ENCODE peak calls at places on chromosomes 12 and 14, in eight cellular contexts. Y is GM12878, H is A549, R is HCT116, J is HepG2, K is H1, W is K562, C is endothelial cell of umbilical vein. I is an unnamed sample.

GRCh38 chr12:26122681-26123481 is 2.0 kb downstream of the BHLHE41 start:
- DNase-seq in C (peak; percentile 68), H (peak; percentile 70), R (no peak), W (peak; percentile 25), K (peak; percentile 67), J (no peak), Y (no peak), I (peak; percentile 86)

GRCh38 chr14:67486890-67487289 is 1.6 kb downstream of the TMEM229B start:
- DNase-seq in R (no peak), H (no peak), Y (no peak), K (no peak), J (no peak), C (no peak), W (no peak), I (no peak)

GRCh38 chr12:112963227-112963861 is 15.0 kb upstream of the OAS2 start:
- DNase-seq in W (no peak), Y (no peak), J (no peak), H (no peak), R (no peak), K (no peak), C (no peak), I (no peak)

GRCh38 chr14:74147571-74147970 is 62.8 kb downstream of the LIN52 start:
- DNase-seq in Y (no peak), J (no peak), C (no peak), R (no peak), K (no peak), H (no peak), W (no peak), I (no peak)

GRCh38 chr14:78254911-78255431 is 84.8 kb downstream of the NRXN3 start:
- DNase-seq in W (no peak), J (no peak), C (no peak), Y (no peak), R (no peak), H (peak; percentile 4), K (no peak), I (peak; percentile 7)

GRCh38 chr12:114661245-114661644 is 22.7 kb downstream of the TBX3 start:
- DNase-seq in J (no peak), K (no peak), C (no peak), Y (no peak), R (no peak), W (no peak), H (no peak), I (no peak)

GRCh38 chr14:25074112-25074511 is 24.2 kb upstream of the STXBP6 start:
- DNase-seq in C (no peak), J (no peak), H (no peak), K (no peak), R (no peak), Y (no peak), W (no peak), I (no peak)

GRCh38 chr12:93387780-93388179 is 10.1 kb downstream of the NUDT4 start:
- DNase-seq in H (no peak), K (no peak), W (peak; percentile 46), J (no peak), R (no peak), Y (no peak), C (peak; percentile 51), I (no peak)

GRCh38 chr12:56333679-56334489 is at the start of gene PAN2:
- DNase-seq in Y (peak; percentile 89), C (peak; percentile 97), J (peak; percentile 96), H (peak; percentile 99), W (peak; percentile 100), K (peak; percentile 92), R (peak; percentile 98), I (peak; percentile 100)

GRCh38 chr14:69014829-69015259 is 35.7 kb upstream of the ACTN1 start:
- DNase-seq in W (no peak), J (no peak), Y (no peak), H (no peak), C (peak; percentile 36), R (no peak), K (no peak), I (no peak)

GRCh38 chr12:107042801-107043200 is 50.5 kb downstream of the CRY1 start:
- DNase-seq in Y (no peak), R (no peak), J (no peak), W (no peak), K (no peak), H (no peak), C (no peak), I (no peak)

GRCh38 chr14:63157195-63157594 is 47.0 kb upstream of the RHOJ start:
- DNase-seq in Y (no peak), J (no peak), R (no peak), K (no peak), C (no peak), W (no peak), H (no peak), I (no peak)

GRCh38 chr14:51552768-51553426 is 98.8 kb upstream of the FRMD6 start:
- DNase-seq in C (peak; percentile 26), R (no peak), Y (no peak), K (no peak), W (no peak), J (no peak), H (peak; percentile 36), I (no peak)

DNA sequence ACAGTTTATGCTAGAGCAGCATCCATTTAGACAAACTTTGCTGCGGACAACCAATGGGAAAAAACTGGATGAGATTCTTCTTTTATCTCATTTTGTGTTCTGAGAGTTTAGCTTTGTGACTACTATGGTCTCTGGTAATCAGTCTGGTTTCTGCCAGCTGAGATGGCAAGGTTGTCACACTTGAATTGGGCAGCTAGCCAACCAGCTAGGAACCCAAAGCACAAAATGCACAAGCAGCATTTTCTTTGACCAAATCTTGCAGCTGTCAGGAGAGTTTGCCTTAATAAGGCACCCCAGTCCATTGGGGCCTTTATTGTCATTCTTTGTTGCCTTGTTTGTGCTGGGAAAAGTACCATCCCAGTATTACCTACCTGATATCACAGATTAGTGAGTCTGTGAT is 34.0 kb upstream of the ETV6 start:
- DNase-seq in H (no peak), R (no peak), C (no peak), Y (no peak), K (no peak), J (no peak), W (no peak), I (no peak)
- TF ChIP-seq MAX in H (no peak), R (no peak), C (no peak), Y (no peak), K (no peak), J (no peak), W (no peak), I (no peak)

GRCh38 chr12:50213439-50213838 is 46.3 kb upstream of the CERS5 start:
- DNase-seq in C (no peak), J (no peak), R (no peak), Y (no peak), K (no peak), H (no peak), W (no peak), I (no peak)

GRCh38 chr12:50214018-50214417 is 46.8 kb upstream of the CERS5 start:
- DNase-seq in R (no peak), W (no peak), C (no peak), H (no peak), K (no peak), Y (no peak), J (no peak), I (no peak)

GRCh38 chr12:50212071-50212467 is 44.9 kb upstream of the CERS5 start:
- DNase-seq in Y (no peak), J (no peak), R (no peak), K (no peak), H (no peak), C (peak; percentile 30), W (no peak), I (no peak)

GRCh38 chr12:50217202-50217601 is 50.0 kb upstream of the CERS5 start:
- DNase-seq in K (no peak), Y (no peak), C (no peak), R (no peak), H (no peak), J (no peak), W (no peak), I (no peak)

GRCh38 chr12:50215033-50215432 is 47.9 kb upstream of the CERS5 start:
- DNase-seq in K (no peak), J (no peak), C (no peak), H (no peak), Y (no peak), R (no peak), W (no peak), I (no peak)
- TF ChIP-seq POLR2A in K (no peak), J (no peak), C (no peak), H (no peak), Y (no peak), R (no peak), W (no peak), I (no peak)

GRCh38 chr14:101562659-101563351 is 1.5 kb downstream of the DIO3 start:
- DNase-seq in H (no peak), R (no peak), K (no peak), J (no peak), Y (no peak), C (no peak), W (no peak), I (no peak)
- TF ChIP-seq MAX in H (no peak), R (no peak), K (no peak), J (no peak), Y (no peak), C (no peak), W (no peak), I (no peak)

GRCh38 chr12:124913474-124914391 is 717 bp downstream of the UBC start:
- DNase-seq in R (no peak), W (peak; percentile 75), H (peak; percentile 94), K (peak; percentile 84), Y (no peak), J (peak; percentile 76), C (peak; percentile 78), I (peak; percentile 94)

GRCh38 chr12:124910561-124911478 is 3.6 kb downstream of the UBC start:
- DNase-seq in Y (no peak), H (peak; percentile 72), W (no peak), K (no peak), R (no peak), J (no peak), C (no peak), I (peak; percentile 22)

GRCh38 chr12:124906606-124907261 is 7.7 kb downstream of the UBC start:
- DNase-seq in K (peak; percentile 92), Y (peak; percentile 87), R (peak; percentile 94), H (peak; percentile 96), W (peak; percentile 79), J (peak; percentile 93), C (peak; percentile 95), I (peak; percentile 94)

GRCh38 chr12:124914392-124915248 is at the start of gene UBC:
- DNase-seq in J (peak; percentile 76), K (peak; percentile 92), H (peak; percentile 97), R (peak; percentile 87), Y (no peak), C (peak; percentile 88), W (peak; percentile 90), I (peak; percentile 96)

DNA sequence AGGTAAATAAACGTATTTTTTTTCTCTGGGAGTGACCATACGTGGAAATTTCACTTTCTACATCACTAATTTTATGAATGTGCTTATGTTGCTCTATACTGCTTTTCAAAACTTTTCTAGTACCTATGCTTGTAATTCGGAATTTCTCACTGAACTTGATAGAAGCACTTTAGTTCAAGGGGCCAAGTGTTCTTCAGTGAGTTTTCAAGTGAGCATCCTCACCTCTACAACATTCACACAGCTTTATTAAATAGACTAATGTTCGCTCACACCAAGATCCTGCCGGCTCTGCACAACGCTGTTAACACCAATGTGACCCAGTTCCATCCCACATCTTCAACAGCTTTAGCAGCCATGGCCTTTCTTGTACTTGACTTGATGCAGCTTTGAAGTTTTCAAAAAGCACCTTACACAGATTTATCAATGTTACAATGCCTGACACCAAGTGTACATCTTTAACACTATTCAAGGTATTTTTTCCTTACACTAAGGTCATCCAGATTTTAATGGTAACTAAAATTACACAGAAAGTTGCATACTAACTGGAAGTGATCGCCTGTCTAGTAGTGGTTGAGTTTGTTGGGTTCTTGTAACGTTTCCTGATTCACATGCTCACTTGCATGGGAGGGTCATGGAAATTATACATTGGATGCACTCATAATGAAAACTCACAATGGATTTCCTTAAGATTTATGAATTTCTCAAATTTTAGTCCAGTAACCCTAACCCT is 4.5 kb downstream of the UBC start:
- DNase-seq in R (no peak), J (no peak), C (no peak), K (no peak), W (no peak), H (peak; percentile 82), Y (no peak), I (peak; percentile 38)
- TF ChIP-seq POLR2A in R (no peak), J (peak; percentile 75), C (peak; percentile 53), K (no peak), W (no peak), H (peak; percentile 42), Y (peak; percentile 61), I (no peak)